ENCODE peak calls at places on chromosome 11, in ten cellular contexts. One of them, this sample, is unnamed. For H3K4me1, the result is how much of the 10 kb centered on the place peaks cover.

GRCh38 chr11:3106736-3107524 is 49.7 kb upstream of the CARS1 start:
- DNase-seq in kidney: peak
- DNase-seq in left lung: peak
- DNase-seq in tibial nerve: no peak
- DNase-seq in SJCRH30: no peak
- DNase-seq in lower lobe of right lung: peak
- DNase-seq in thyroid gland: no peak
- DNase-seq in sigmoid colon: peak
- DNase-seq in HCT116: no peak
- DNase-seq in SK-N-SH: peak
- DNase-seq in this sample: no peak

GRCh38 chr11:66068923-66069714 is 953 bp upstream of the PACS1 start:
- DNase-seq in thyroid gland: peak
- DNase-seq in kidney: peak
- DNase-seq in tibial nerve: peak
- DNase-seq in SK-N-SH: peak
- DNase-seq in SJCRH30: peak
- DNase-seq in lower lobe of right lung: no peak
- DNase-seq in HCT116: no peak
- DNase-seq in sigmoid colon: no peak
- DNase-seq in left lung: no peak
- DNase-seq in this sample: peak

GRCh38 chr11:34975482-34975881 is 59.1 kb downstream of the PDHX start:
- DNase-seq in SK-N-SH: no peak
- DNase-seq in lower lobe of right lung: no peak
- DNase-seq in HCT116: no peak
- DNase-seq in thyroid gland: no peak
- DNase-seq in left lung: no peak
- DNase-seq in SJCRH30: no peak
- DNase-seq in kidney: no peak
- DNase-seq in sigmoid colon: no peak
- DNase-seq in tibial nerve: no peak
- DNase-seq in this sample: no peak

GRCh38 chr11:113090716-113091577 is 129.7 kb downstream of the NCAM1 start:
- DNase-seq in kidney: no peak
- DNase-seq in lower lobe of right lung: no peak
- DNase-seq in thyroid gland: no peak
- DNase-seq in tibial nerve: no peak
- DNase-seq in SJCRH30: no peak
- DNase-seq in HCT116: no peak
- DNase-seq in left lung: no peak
- DNase-seq in SK-N-SH: peak
- DNase-seq in sigmoid colon: no peak
- DNase-seq in this sample: no peak

GRCh38 chr11:46055371-46055770 is 65.9 kb downstream of the PHF21A start:
- DNase-seq in SK-N-SH: no peak
- DNase-seq in lower lobe of right lung: no peak
- DNase-seq in sigmoid colon: no peak
- DNase-seq in thyroid gland: no peak
- DNase-seq in SJCRH30: peak
- DNase-seq in left lung: no peak
- DNase-seq in kidney: no peak
- DNase-seq in tibial nerve: no peak
- DNase-seq in HCT116: no peak
- DNase-seq in this sample: no peak

GRCh38 chr11:83480251-83480650 is 194.1 kb upstream of the CCDC90B start:
- DNase-seq in thyroid gland: peak
- DNase-seq in left lung: no peak
- DNase-seq in lower lobe of right lung: no peak
- DNase-seq in SJCRH30: no peak
- DNase-seq in tibial nerve: no peak
- DNase-seq in HCT116: no peak
- DNase-seq in sigmoid colon: no peak
- DNase-seq in kidney: no peak
- DNase-seq in SK-N-SH: no peak
- DNase-seq in this sample: no peak

GRCh38 chr11:34928268-34928959 is 12.0 kb downstream of the PDHX start:
- DNase-seq in thyroid gland: no peak
- DNase-seq in tibial nerve: no peak
- DNase-seq in lower lobe of right lung: no peak
- DNase-seq in SJCRH30: no peak
- DNase-seq in SK-N-SH: no peak
- DNase-seq in sigmoid colon: no peak
- DNase-seq in kidney: no peak
- DNase-seq in left lung: no peak
- DNase-seq in HCT116: no peak
- DNase-seq in this sample: no peak

GRCh38 chr11:2780850-2781412 is 81.1 kb upstream of the KCNQ1OT1 start:
- DNase-seq in thyroid gland: no peak
- DNase-seq in SK-N-SH: no peak
- DNase-seq in lower lobe of right lung: no peak
- DNase-seq in HCT116: no peak
- DNase-seq in kidney: no peak
- DNase-seq in sigmoid colon: no peak
- DNase-seq in SJCRH30: no peak
- DNase-seq in left lung: peak
- DNase-seq in tibial nerve: no peak
- DNase-seq in this sample: no peak

GRCh38 chr11:61160487-61161189 is 588 bp downstream of the VPS37C start:
- DNase-seq in thyroid gland: no peak
- DNase-seq in SK-N-SH: no peak
- DNase-seq in HCT116: no peak
- DNase-seq in tibial nerve: peak
- DNase-seq in SJCRH30: peak
- DNase-seq in sigmoid colon: no peak
- DNase-seq in left lung: no peak
- DNase-seq in lower lobe of right lung: no peak
- DNase-seq in kidney: no peak
- DNase-seq in this sample: no peak

GRCh38 chr11:104043678-104044239 is 7.3 kb downstream of the DDI1 start:
- DNase-seq in SJCRH30: no peak
- DNase-seq in kidney: no peak
- DNase-seq in SK-N-SH: no peak
- DNase-seq in HCT116: no peak
- DNase-seq in thyroid gland: no peak
- DNase-seq in lower lobe of right lung: no peak
- DNase-seq in sigmoid colon: no peak
- DNase-seq in tibial nerve: no peak
- DNase-seq in left lung: no peak
- DNase-seq in this sample: no peak

GRCh38 chr11:9616042-9616640 is 42.7 kb downstream of the WEE1 start:
- DNase-seq in lower lobe of right lung: no peak
- DNase-seq in thyroid gland: no peak
- DNase-seq in SJCRH30: no peak
- DNase-seq in tibial nerve: no peak
- DNase-seq in sigmoid colon: no peak
- DNase-seq in HCT116: no peak
- DNase-seq in left lung: no peak
- DNase-seq in kidney: no peak
- DNase-seq in SK-N-SH: no peak
- DNase-seq in this sample: no peak

GRCh38 chr11:132655187-132655855 is 877.0 kb downstream of the OPCML start:
- DNase-seq in SK-N-SH: no peak
- DNase-seq in left lung: peak
- DNase-seq in lower lobe of right lung: no peak
- DNase-seq in kidney: no peak
- DNase-seq in HCT116: no peak
- DNase-seq in SJCRH30: no peak
- DNase-seq in thyroid gland: no peak
- DNase-seq in tibial nerve: no peak
- DNase-seq in sigmoid colon: no peak
- DNase-seq in this sample: no peak

GRCh38 chr11:130118636-130119387 is 40.8 kb upstream of the ST14 start:
- DNase-seq in HCT116: no peak
- DNase-seq in SJCRH30: no peak
- DNase-seq in lower lobe of right lung: no peak
- DNase-seq in kidney: no peak
- DNase-seq in SK-N-SH: no peak
- DNase-seq in left lung: no peak
- DNase-seq in tibial nerve: no peak
- DNase-seq in sigmoid colon: no peak
- DNase-seq in thyroid gland: no peak
- DNase-seq in this sample: no peak

DNA sequence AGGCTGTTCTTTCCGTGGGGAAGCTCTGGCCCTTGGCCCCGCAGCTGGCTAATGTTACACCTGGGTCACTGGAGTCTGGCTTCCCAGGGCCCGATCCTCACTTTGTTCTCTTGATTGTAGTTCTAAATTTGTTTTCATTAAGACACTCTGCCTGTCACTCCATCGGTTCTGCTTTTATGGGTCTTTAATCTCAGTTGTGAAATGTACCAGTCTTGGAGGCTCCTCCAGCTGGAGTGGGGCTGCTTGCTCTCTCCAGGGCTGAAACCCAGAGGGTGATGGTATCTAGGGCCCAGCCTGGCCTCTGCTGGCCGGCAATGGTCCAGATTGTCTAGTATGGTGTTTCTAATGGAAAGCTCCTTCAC is 352.9 kb downstream of the TENM4 start:
- DNase-seq in SJCRH30: no peak
- DNase-seq in left lung: no peak
- DNase-seq in lower lobe of right lung: no peak
- DNase-seq in kidney: no peak
- DNase-seq in SK-N-SH: peak
- DNase-seq in sigmoid colon: no peak
- DNase-seq in HCT116: no peak
- DNase-seq in thyroid gland: peak
- DNase-seq in tibial nerve: no peak
- DNase-seq in this sample: no peak
- H3K27ac ChIP-seq in SJCRH30: peak
- H3K27ac ChIP-seq in left lung: no peak
- H3K27ac ChIP-seq in lower lobe of right lung: no peak
- H3K27ac ChIP-seq in kidney: no peak
- H3K27ac ChIP-seq in SK-N-SH: peak
- H3K27ac ChIP-seq in sigmoid colon: peak
- H3K27ac ChIP-seq in HCT116: no peak
- H3K27ac ChIP-seq in thyroid gland: no peak
- H3K27ac ChIP-seq in tibial nerve: no peak
- H3K27ac ChIP-seq in this sample: no peak

DNA sequence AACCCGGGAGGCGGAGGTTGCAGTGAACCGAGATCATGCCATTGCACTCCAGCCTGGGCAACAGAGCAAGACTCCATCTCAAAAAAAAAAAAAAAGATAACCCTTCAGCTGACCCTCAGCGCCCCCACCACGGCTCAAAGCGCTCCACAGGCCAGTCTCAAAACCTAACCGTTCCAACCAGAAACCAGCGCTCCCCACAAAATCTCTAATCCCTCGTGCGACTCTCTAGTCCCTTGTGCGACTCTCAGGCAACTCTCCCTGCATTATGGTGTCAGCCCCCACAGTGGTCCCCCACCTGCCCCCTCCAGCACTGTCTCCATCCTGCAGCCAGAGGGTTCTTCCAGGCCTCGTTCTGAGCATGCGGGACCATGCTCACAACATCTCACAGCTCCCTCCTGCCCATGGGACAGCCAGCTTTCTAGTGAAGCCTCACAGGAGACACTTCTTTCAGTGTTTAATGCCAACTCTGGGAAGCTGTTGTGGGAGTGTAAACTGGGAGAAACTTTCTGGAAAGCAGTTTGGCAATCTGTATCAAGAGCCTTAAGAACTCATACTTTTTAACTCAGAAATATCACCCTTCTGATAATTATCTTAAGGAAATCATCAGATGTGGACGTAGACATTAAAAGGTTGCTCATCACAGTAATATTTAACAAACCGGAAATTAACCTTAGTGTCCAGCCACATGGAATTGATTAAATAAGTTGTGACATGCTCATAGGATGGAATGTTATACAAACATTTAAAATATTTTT is 4.2 kb upstream of the RASGRP2 start:
- DNase-seq in lower lobe of right lung: no peak
- DNase-seq in tibial nerve: no peak
- DNase-seq in thyroid gland: no peak
- DNase-seq in HCT116: no peak
- DNase-seq in SJCRH30: no peak
- DNase-seq in sigmoid colon: no peak
- DNase-seq in left lung: no peak
- DNase-seq in kidney: peak
- DNase-seq in SK-N-SH: no peak
- DNase-seq in this sample: peak
- H3K4me1 ChIP-seq in lower lobe of right lung: under half
- H3K4me1 ChIP-seq in tibial nerve: under half
- H3K4me1 ChIP-seq in thyroid gland: under half
- H3K4me1 ChIP-seq in HCT116: under half
- H3K4me1 ChIP-seq in SJCRH30: under half
- H3K4me1 ChIP-seq in sigmoid colon: under half
- H3K4me1 ChIP-seq in left lung: under half
- H3K4me1 ChIP-seq in kidney: under half
- H3K4me1 ChIP-seq in SK-N-SH: under half
- H3K4me1 ChIP-seq in this sample: under half

DNA sequence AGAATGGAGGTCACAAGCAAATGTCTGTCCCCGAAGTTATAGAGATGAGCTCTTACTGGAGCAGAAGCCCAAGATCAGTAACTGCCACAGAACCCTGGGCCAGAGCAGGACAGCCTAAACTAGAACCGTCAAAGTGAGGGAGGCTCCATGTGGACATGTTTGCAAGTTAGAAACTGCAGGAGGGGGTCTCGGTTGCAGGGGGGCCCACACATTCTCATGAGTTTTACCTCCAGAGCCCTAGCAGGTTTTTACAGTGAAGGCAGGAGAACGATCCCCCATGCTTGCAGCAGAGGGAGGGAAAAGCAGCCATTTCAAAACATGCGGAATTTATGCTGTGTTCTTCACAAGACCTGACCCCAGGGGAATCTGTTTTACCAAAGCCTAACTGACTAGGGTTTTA is 133.5 kb upstream of the B3GAT1 start:
- DNase-seq in left lung: no peak
- DNase-seq in kidney: no peak
- DNase-seq in SJCRH30: no peak
- DNase-seq in tibial nerve: peak
- DNase-seq in thyroid gland: no peak
- DNase-seq in HCT116: no peak
- DNase-seq in SK-N-SH: no peak
- DNase-seq in sigmoid colon: no peak
- DNase-seq in lower lobe of right lung: no peak
- DNase-seq in this sample: no peak
- H3K27ac ChIP-seq in left lung: no peak
- H3K27ac ChIP-seq in kidney: no peak
- H3K27ac ChIP-seq in SJCRH30: no peak
- H3K27ac ChIP-seq in tibial nerve: no peak
- H3K27ac ChIP-seq in thyroid gland: no peak
- H3K27ac ChIP-seq in HCT116: no peak
- H3K27ac ChIP-seq in SK-N-SH: no peak
- H3K27ac ChIP-seq in sigmoid colon: no peak
- H3K27ac ChIP-seq in lower lobe of right lung: no peak
- H3K27ac ChIP-seq in this sample: no peak

DNA sequence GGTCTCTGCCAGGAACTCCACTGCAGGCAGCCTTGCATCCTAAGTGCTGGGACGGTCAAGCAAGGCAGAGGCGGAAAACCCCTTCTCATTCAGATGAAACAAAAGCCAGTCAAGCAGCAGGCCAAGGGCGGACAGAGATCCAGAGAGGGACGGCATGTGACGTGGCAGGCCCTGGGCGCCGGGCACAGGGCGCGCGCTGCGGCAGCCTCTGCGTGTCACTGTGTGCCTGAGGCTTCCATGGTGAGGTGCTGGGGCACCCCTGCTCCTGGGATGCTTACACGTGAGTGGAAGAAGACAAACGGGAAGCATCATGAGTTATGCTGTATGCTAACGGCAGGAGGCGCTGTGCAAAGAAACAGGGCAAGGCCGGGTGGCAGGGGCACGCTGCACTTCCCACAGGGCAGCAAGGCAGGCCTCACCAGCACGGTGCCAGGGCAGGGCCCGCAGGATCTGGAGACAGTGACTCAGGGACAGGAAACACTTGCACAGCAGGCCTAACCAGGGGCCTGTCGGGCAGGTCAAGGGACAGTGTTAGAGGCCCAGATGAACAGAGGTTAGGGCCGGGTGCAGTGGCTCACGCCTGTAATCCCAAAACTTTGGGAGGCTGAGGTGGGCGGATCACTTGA is 6.1 kb downstream of the TOLLIP start:
- DNase-seq in tibial nerve: no peak
- DNase-seq in SK-N-SH: peak
- DNase-seq in sigmoid colon: no peak
- DNase-seq in kidney: peak
- DNase-seq in SJCRH30: no peak
- DNase-seq in HCT116: no peak
- DNase-seq in lower lobe of right lung: peak
- DNase-seq in thyroid gland: peak
- DNase-seq in left lung: peak
- DNase-seq in this sample: peak
- H3K4me1 ChIP-seq in tibial nerve: half or more
- H3K4me1 ChIP-seq in SK-N-SH: under half
- H3K4me1 ChIP-seq in sigmoid colon: half or more
- H3K4me1 ChIP-seq in kidney: half or more
- H3K4me1 ChIP-seq in SJCRH30: under half
- H3K4me1 ChIP-seq in HCT116: under half
- H3K4me1 ChIP-seq in lower lobe of right lung: half or more
- H3K4me1 ChIP-seq in thyroid gland: half or more
- H3K4me1 ChIP-seq in left lung: under half
- H3K4me1 ChIP-seq in this sample: under half

This sample was measured in spleen.